ENCODE peak calls at places on chromosomes 4 and X, in six cellular contexts. One of them, this sample, is unnamed.

GRCh38 chr4:176436500-176436973 is 116.8 kb downstream of the SPCS3 start:
- DNase-seq in CD4-positive, alpha-beta memory T cell: no peak
- DNase-seq in WERI-Rb-1: no peak
- DNase-seq in mucosa of descending colon: no peak
- DNase-seq in naive thymus-derived CD4-positive, alpha-beta T cell: no peak
- DNase-seq in CD8-positive, alpha-beta memory T cell: no peak
- DNase-seq in this sample: no peak

GRCh38 chrX:2608638-2609430 is 82.3 kb upstream of the CD99 start:
- DNase-seq in mucosa of descending colon: peak; percentile 94
- DNase-seq in CD8-positive, alpha-beta memory T cell: peak; percentile 81
- DNase-seq in naive thymus-derived CD4-positive, alpha-beta T cell: peak; percentile 86
- DNase-seq in WERI-Rb-1: peak; percentile 92
- DNase-seq in CD4-positive, alpha-beta memory T cell: peak; percentile 78
- DNase-seq in this sample: peak; percentile 85

GRCh38 chr4:38902695-38903094 is 35.1 kb downstream of the FAM114A1 start:
- DNase-seq in mucosa of descending colon: no peak
- DNase-seq in CD4-positive, alpha-beta memory T cell: peak; percentile 40
- DNase-seq in CD8-positive, alpha-beta memory T cell: no peak
- DNase-seq in naive thymus-derived CD4-positive, alpha-beta T cell: no peak
- DNase-seq in WERI-Rb-1: no peak
- DNase-seq in this sample: no peak

GRCh38 chr4:189374176-189374575 is 566.5 kb upstream of the FRG1 start:
- DNase-seq in WERI-Rb-1: no peak
- DNase-seq in naive thymus-derived CD4-positive, alpha-beta T cell: no peak
- DNase-seq in CD4-positive, alpha-beta memory T cell: no peak
- DNase-seq in mucosa of descending colon: no peak
- DNase-seq in CD8-positive, alpha-beta memory T cell: no peak
- DNase-seq in this sample: no peak

GRCh38 chr4:25163216-25163615 is 3.0 kb upstream of the SEPSECS start:
- DNase-seq in mucosa of descending colon: no peak
- DNase-seq in naive thymus-derived CD4-positive, alpha-beta T cell: no peak
- DNase-seq in CD4-positive, alpha-beta memory T cell: no peak
- DNase-seq in WERI-Rb-1: no peak
- DNase-seq in CD8-positive, alpha-beta memory T cell: no peak
- DNase-seq in this sample: no peak

GRCh38 chrX:121128946-121129345 is 81.5 kb downstream of the GLUD2 start:
- DNase-seq in mucosa of descending colon: no peak
- DNase-seq in CD8-positive, alpha-beta memory T cell: no peak
- DNase-seq in WERI-Rb-1: no peak
- DNase-seq in naive thymus-derived CD4-positive, alpha-beta T cell: no peak
- DNase-seq in CD4-positive, alpha-beta memory T cell: no peak
- DNase-seq in this sample: no peak

GRCh38 chr4:148270600-148270999 is 171.6 kb downstream of the NR3C2 start:
- DNase-seq in CD8-positive, alpha-beta memory T cell: no peak
- DNase-seq in CD4-positive, alpha-beta memory T cell: no peak
- DNase-seq in mucosa of descending colon: no peak
- DNase-seq in naive thymus-derived CD4-positive, alpha-beta T cell: no peak
- DNase-seq in WERI-Rb-1: no peak
- DNase-seq in this sample: no peak

GRCh38 chrX:136608295-136608933 is 39.5 kb upstream of the CD40LG start:
- DNase-seq in CD8-positive, alpha-beta memory T cell: peak; percentile 18
- DNase-seq in mucosa of descending colon: peak; percentile 51
- DNase-seq in WERI-Rb-1: peak; percentile 29
- DNase-seq in CD4-positive, alpha-beta memory T cell: peak; percentile 69
- DNase-seq in naive thymus-derived CD4-positive, alpha-beta T cell: peak; percentile 60
- DNase-seq in this sample: peak; percentile 52

DNA sequence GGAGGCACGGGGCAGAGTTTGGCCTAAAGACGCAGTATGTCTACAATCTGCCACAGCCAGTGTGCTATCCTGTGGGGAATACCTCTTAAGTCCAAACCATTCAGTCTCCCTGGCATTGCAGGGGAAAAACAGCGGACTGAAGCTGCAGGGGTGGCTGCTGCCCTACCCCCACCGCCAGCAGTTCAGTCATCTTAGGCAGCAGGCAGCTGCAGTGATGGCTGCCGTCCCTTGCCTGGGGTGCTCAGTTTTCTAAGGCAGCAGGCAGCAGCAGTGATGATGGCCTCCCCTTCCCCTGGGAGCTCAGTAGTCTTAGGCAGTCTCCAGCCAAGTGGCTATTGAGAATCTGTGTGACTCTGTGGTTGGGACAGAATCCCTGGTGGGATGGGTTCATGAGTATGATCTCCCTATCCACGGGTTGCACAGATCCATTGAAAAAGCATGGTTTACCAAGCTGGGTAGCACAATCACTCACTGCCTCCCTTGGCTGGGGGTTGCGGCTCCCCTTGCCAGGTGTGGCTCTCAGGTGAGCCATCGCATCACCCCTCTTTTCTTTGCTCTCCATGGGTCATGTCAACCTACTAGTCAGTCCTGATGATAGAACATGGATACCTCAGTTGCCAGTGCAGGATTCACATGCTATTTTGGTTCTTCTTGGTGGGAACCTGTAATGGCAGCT is 48.9 kb upstream of the GRID2 start:
- DNase-seq in mucosa of descending colon: no peak
- DNase-seq in CD8-positive, alpha-beta memory T cell: no peak
- DNase-seq in WERI-Rb-1: no peak
- DNase-seq in CD4-positive, alpha-beta memory T cell: no peak
- DNase-seq in naive thymus-derived CD4-positive, alpha-beta T cell: no peak
- DNase-seq in this sample: no peak
- H3K9me3 ChIP-seq in mucosa of descending colon: peaks cover 3% of the 10 kb centered on the region
- H3K9me3 ChIP-seq in CD8-positive, alpha-beta memory T cell: no peaks in the 10 kb centered on the region
- H3K9me3 ChIP-seq in WERI-Rb-1: peaks cover 17% of the 10 kb centered on the region
- H3K9me3 ChIP-seq in CD4-positive, alpha-beta memory T cell: no peaks in the 10 kb centered on the region
- H3K9me3 ChIP-seq in naive thymus-derived CD4-positive, alpha-beta T cell: no peaks in the 10 kb centered on the region
- H3K9me3 ChIP-seq in this sample: no peaks in the 10 kb centered on the region

GRCh38 chrX:25019707-25020390 is 4.1 kb upstream of the ARX start:
- DNase-seq in CD4-positive, alpha-beta memory T cell: no peak
- DNase-seq in WERI-Rb-1: no peak
- DNase-seq in mucosa of descending colon: no peak
- DNase-seq in CD8-positive, alpha-beta memory T cell: no peak
- DNase-seq in naive thymus-derived CD4-positive, alpha-beta T cell: no peak
- DNase-seq in this sample: no peak
- H3K9me3 ChIP-seq in CD4-positive, alpha-beta memory T cell: no peaks in the 10 kb centered on the region
- H3K9me3 ChIP-seq in WERI-Rb-1: peaks cover 4% of the 10 kb centered on the region
- H3K9me3 ChIP-seq in mucosa of descending colon: no peaks in the 10 kb centered on the region
- H3K9me3 ChIP-seq in CD8-positive, alpha-beta memory T cell: no peaks in the 10 kb centered on the region
- H3K9me3 ChIP-seq in naive thymus-derived CD4-positive, alpha-beta T cell: no peaks in the 10 kb centered on the region
- H3K9me3 ChIP-seq in this sample: no peaks in the 10 kb centered on the region

GRCh38 chr4:129062580-129062979 is 30.8 kb downstream of the SCLT1 start:
- DNase-seq in CD4-positive, alpha-beta memory T cell: no peak
- DNase-seq in WERI-Rb-1: no peak
- DNase-seq in mucosa of descending colon: no peak
- DNase-seq in naive thymus-derived CD4-positive, alpha-beta T cell: no peak
- DNase-seq in CD8-positive, alpha-beta memory T cell: no peak
- DNase-seq in this sample: no peak
- H3K9me3 ChIP-seq in CD4-positive, alpha-beta memory T cell: peaks cover 9% of the 10 kb centered on the region
- H3K9me3 ChIP-seq in WERI-Rb-1: peaks cover 29% of the 10 kb centered on the region
- H3K9me3 ChIP-seq in mucosa of descending colon: peaks cover 73% of the 10 kb centered on the region
- H3K9me3 ChIP-seq in naive thymus-derived CD4-positive, alpha-beta T cell: peaks cover 11% of the 10 kb centered on the region
- H3K9me3 ChIP-seq in CD8-positive, alpha-beta memory T cell: peaks cover 45% of the 10 kb centered on the region
- H3K9me3 ChIP-seq in this sample: peaks cover 40% of the 10 kb centered on the region

GRCh38 chr4:14386196-14386595 is 616.1 kb upstream of the CPEB2 start:
- DNase-seq in mucosa of descending colon: no peak
- DNase-seq in CD8-positive, alpha-beta memory T cell: no peak
- DNase-seq in WERI-Rb-1: no peak
- DNase-seq in naive thymus-derived CD4-positive, alpha-beta T cell: no peak
- DNase-seq in CD4-positive, alpha-beta memory T cell: no peak
- DNase-seq in this sample: no peak
- H3K9me3 ChIP-seq in mucosa of descending colon: no peaks in the 10 kb centered on the region
- H3K9me3 ChIP-seq in CD8-positive, alpha-beta memory T cell: no peaks in the 10 kb centered on the region
- H3K9me3 ChIP-seq in WERI-Rb-1: no peaks in the 10 kb centered on the region
- H3K9me3 ChIP-seq in naive thymus-derived CD4-positive, alpha-beta T cell: no peaks in the 10 kb centered on the region
- H3K9me3 ChIP-seq in CD4-positive, alpha-beta memory T cell: no peaks in the 10 kb centered on the region
- H3K9me3 ChIP-seq in this sample: no peaks in the 10 kb centered on the region

DNA sequence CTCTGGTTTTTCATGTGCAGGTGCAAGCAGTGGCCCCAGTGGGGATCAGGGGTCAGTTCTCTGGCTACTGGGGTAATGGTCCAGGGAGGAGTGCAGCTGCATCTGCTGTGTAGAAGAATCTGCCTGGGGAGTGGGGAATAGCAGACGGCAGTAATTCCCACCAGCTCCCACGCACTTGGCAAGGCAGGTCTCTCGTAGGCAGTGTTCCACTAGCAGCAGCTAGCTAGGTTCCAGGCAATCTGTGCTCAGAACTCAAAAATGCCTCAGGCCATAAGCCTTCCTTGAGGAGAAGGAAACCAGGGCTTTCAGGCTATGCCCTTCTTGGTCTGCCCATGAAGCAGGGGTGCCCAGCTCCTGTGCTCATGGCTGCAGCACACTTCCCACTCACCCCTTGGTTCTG is 38.8 kb downstream of the DCLK2 start:
- DNase-seq in mucosa of descending colon: no peak
- DNase-seq in WERI-Rb-1: no peak
- DNase-seq in CD4-positive, alpha-beta memory T cell: no peak
- DNase-seq in CD8-positive, alpha-beta memory T cell: no peak
- DNase-seq in naive thymus-derived CD4-positive, alpha-beta T cell: no peak
- DNase-seq in this sample: no peak
- H3K9me3 ChIP-seq in mucosa of descending colon: peaks cover 7% of the 10 kb centered on the region
- H3K9me3 ChIP-seq in WERI-Rb-1: peaks cover 9% of the 10 kb centered on the region
- H3K9me3 ChIP-seq in CD4-positive, alpha-beta memory T cell: no peaks in the 10 kb centered on the region
- H3K9me3 ChIP-seq in CD8-positive, alpha-beta memory T cell: no peaks in the 10 kb centered on the region
- H3K9me3 ChIP-seq in naive thymus-derived CD4-positive, alpha-beta T cell: no peaks in the 10 kb centered on the region
- H3K9me3 ChIP-seq in this sample: no peaks in the 10 kb centered on the region

DNA sequence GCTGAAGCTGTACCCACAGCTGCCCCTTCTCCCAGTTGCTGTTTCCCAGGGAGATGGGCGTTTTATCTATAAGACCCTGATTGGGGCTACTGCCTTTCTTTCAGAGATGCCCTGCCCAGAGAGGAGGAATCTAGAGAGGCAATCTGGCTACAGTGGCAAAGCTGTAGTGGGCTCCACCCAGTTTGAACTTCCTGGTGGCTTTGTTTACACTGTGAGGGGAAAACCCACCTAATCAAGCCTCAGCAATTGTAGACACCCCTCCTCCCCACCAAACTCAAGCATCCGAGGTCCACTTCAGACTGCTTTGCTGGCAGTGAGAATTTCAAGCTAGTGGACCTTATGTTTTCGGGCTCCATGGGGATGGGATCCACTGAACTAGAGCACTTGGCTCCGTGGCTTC is 240.4 kb upstream of the AFF2 start:
- DNase-seq in CD8-positive, alpha-beta memory T cell: no peak
- DNase-seq in naive thymus-derived CD4-positive, alpha-beta T cell: no peak
- DNase-seq in CD4-positive, alpha-beta memory T cell: no peak
- DNase-seq in mucosa of descending colon: no peak
- DNase-seq in WERI-Rb-1: no peak
- DNase-seq in this sample: no peak
- H3K9me3 ChIP-seq in CD8-positive, alpha-beta memory T cell: no peaks in the 10 kb centered on the region
- H3K9me3 ChIP-seq in naive thymus-derived CD4-positive, alpha-beta T cell: no peaks in the 10 kb centered on the region
- H3K9me3 ChIP-seq in CD4-positive, alpha-beta memory T cell: no peaks in the 10 kb centered on the region
- H3K9me3 ChIP-seq in mucosa of descending colon: no peaks in the 10 kb centered on the region
- H3K9me3 ChIP-seq in WERI-Rb-1: no peaks in the 10 kb centered on the region
- H3K9me3 ChIP-seq in this sample: no peaks in the 10 kb centered on the region

DNA sequence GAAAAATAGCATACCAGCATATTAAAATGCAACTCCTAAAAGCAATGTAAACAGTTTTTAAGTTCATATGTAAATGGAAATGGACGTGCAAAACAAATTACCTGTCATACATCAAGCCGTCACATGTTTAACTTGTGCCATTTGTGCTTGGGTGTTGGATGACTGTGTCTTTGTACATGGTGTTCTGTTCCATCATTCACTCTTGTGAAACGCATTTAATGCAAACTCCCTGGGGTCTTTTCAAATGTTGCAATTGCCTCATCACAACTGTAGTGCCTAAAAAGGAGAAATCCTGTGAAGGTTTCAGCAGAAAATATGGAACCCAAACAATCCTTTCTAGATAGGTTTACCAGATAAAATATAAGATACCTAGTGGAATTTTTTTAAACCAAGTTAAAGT is 52.4 kb downstream of the PHOX2B start:
- DNase-seq in WERI-Rb-1: no peak
- DNase-seq in naive thymus-derived CD4-positive, alpha-beta T cell: no peak
- DNase-seq in mucosa of descending colon: no peak
- DNase-seq in CD8-positive, alpha-beta memory T cell: no peak
- DNase-seq in CD4-positive, alpha-beta memory T cell: no peak
- DNase-seq in this sample: no peak
- H3K9me3 ChIP-seq in WERI-Rb-1: no peaks in the 10 kb centered on the region
- H3K9me3 ChIP-seq in naive thymus-derived CD4-positive, alpha-beta T cell: no peaks in the 10 kb centered on the region
- H3K9me3 ChIP-seq in mucosa of descending colon: no peaks in the 10 kb centered on the region
- H3K9me3 ChIP-seq in CD8-positive, alpha-beta memory T cell: no peaks in the 10 kb centered on the region
- H3K9me3 ChIP-seq in CD4-positive, alpha-beta memory T cell: no peaks in the 10 kb centered on the region
- H3K9me3 ChIP-seq in this sample: no peaks in the 10 kb centered on the region

GRCh38 chrX:40318076-40318475 is 220.3 kb upstream of the BCOR start:
- DNase-seq in CD8-positive, alpha-beta memory T cell: no peak
- DNase-seq in naive thymus-derived CD4-positive, alpha-beta T cell: no peak
- DNase-seq in mucosa of descending colon: no peak
- DNase-seq in CD4-positive, alpha-beta memory T cell: no peak
- DNase-seq in WERI-Rb-1: peak; percentile 81
- DNase-seq in this sample: no peak
- H3K9me3 ChIP-seq in CD8-positive, alpha-beta memory T cell: no peaks in the 10 kb centered on the region
- H3K9me3 ChIP-seq in naive thymus-derived CD4-positive, alpha-beta T cell: no peaks in the 10 kb centered on the region
- H3K9me3 ChIP-seq in mucosa of descending colon: no peaks in the 10 kb centered on the region
- H3K9me3 ChIP-seq in CD4-positive, alpha-beta memory T cell: no peaks in the 10 kb centered on the region
- H3K9me3 ChIP-seq in WERI-Rb-1: peaks cover 19% of the 10 kb centered on the region
- H3K9me3 ChIP-seq in this sample: no peaks in the 10 kb centered on the region

This sample was measured in CD8-positive, alpha-beta T cell.